ENCODE peak calls at places on chromosomes 1 and 21, in six cellular contexts. One of them, this sample, is unnamed.

GRCh38 chr1:226519741-226520598 is 28.6 kb upstream of the STUM start:
- DNase-seq in lower lobe of right lung: no peak
- DNase-seq in uterus: no peak
- DNase-seq in cardiac fibroblast: no peak
- DNase-seq in neural progenitor cell: peak
- DNase-seq in tibial artery: no peak
- DNase-seq in this sample: no peak

GRCh38 chr1:167563579-167564246 is 10.2 kb upstream of the CREG1 start:
- DNase-seq in lower lobe of right lung: peak
- DNase-seq in uterus: no peak
- DNase-seq in neural progenitor cell: no peak
- DNase-seq in cardiac fibroblast: no peak
- DNase-seq in tibial artery: peak
- DNase-seq in this sample: no peak

GRCh38 chr1:108590947-108591346 is 31.0 kb downstream of the EEIG2 start:
- DNase-seq in lower lobe of right lung: no peak
- DNase-seq in uterus: peak
- DNase-seq in cardiac fibroblast: peak
- DNase-seq in neural progenitor cell: no peak
- DNase-seq in tibial artery: no peak
- DNase-seq in this sample: no peak

GRCh38 chr1:37705399-37705798 is 13.1 kb downstream of the CDCA8 start:
- DNase-seq in uterus: no peak
- DNase-seq in tibial artery: no peak
- DNase-seq in neural progenitor cell: no peak
- DNase-seq in lower lobe of right lung: no peak
- DNase-seq in cardiac fibroblast: no peak
- DNase-seq in this sample: no peak

GRCh38 chr21:16424331-16424749 is 694.6 kb downstream of the USP25 start:
- DNase-seq in uterus: no peak
- DNase-seq in tibial artery: no peak
- DNase-seq in lower lobe of right lung: no peak
- DNase-seq in neural progenitor cell: no peak
- DNase-seq in cardiac fibroblast: peak
- DNase-seq in this sample: no peak

GRCh38 chr1:75791022-75791421 is 5.0 kb downstream of the RABGGTB start:
- DNase-seq in tibial artery: no peak
- DNase-seq in cardiac fibroblast: peak
- DNase-seq in lower lobe of right lung: no peak
- DNase-seq in neural progenitor cell: no peak
- DNase-seq in uterus: no peak
- DNase-seq in this sample: no peak

GRCh38 chr1:232667781-232668101 is 37.8 kb upstream of the SIPA1L2 start:
- DNase-seq in cardiac fibroblast: no peak
- DNase-seq in tibial artery: no peak
- DNase-seq in uterus: no peak
- DNase-seq in lower lobe of right lung: no peak
- DNase-seq in neural progenitor cell: no peak
- DNase-seq in this sample: no peak

GRCh38 chr1:224273651-224274050 is 56.3 kb downstream of the NVL start:
- DNase-seq in uterus: no peak
- DNase-seq in lower lobe of right lung: no peak
- DNase-seq in neural progenitor cell: no peak
- DNase-seq in cardiac fibroblast: peak
- DNase-seq in tibial artery: no peak
- DNase-seq in this sample: no peak

GRCh38 chr21:26124896-26125295 is 45.7 kb downstream of the APP start:
- DNase-seq in uterus: no peak
- DNase-seq in cardiac fibroblast: no peak
- DNase-seq in lower lobe of right lung: no peak
- DNase-seq in neural progenitor cell: no peak
- DNase-seq in tibial artery: no peak
- DNase-seq in this sample: no peak

GRCh38 chr21:45154511-45155508 is 80.4 kb downstream of the ADARB1 start:
- DNase-seq in neural progenitor cell: no peak
- DNase-seq in cardiac fibroblast: peak
- DNase-seq in uterus: no peak
- DNase-seq in tibial artery: no peak
- DNase-seq in lower lobe of right lung: no peak
- DNase-seq in this sample: no peak

GRCh38 chr1:109929170-109929569 is 18.5 kb downstream of the CSF1 start:
- DNase-seq in lower lobe of right lung: no peak
- DNase-seq in neural progenitor cell: no peak
- DNase-seq in tibial artery: no peak
- DNase-seq in uterus: no peak
- DNase-seq in cardiac fibroblast: no peak
- DNase-seq in this sample: no peak

GRCh38 chr1:50978144-50978851 is 8.3 kb downstream of the CDKN2C start:
- DNase-seq in lower lobe of right lung: peak
- DNase-seq in tibial artery: peak
- DNase-seq in cardiac fibroblast: peak
- DNase-seq in neural progenitor cell: peak
- DNase-seq in uterus: peak
- DNase-seq in this sample: peak

GRCh38 chr1:187689137-187689536 is 860.4 kb downstream of the PLA2G4A start:
- DNase-seq in lower lobe of right lung: no peak
- DNase-seq in neural progenitor cell: no peak
- DNase-seq in cardiac fibroblast: peak
- DNase-seq in uterus: no peak
- DNase-seq in tibial artery: no peak
- DNase-seq in this sample: no peak

GRCh38 chr1:31755197-31755611 is 8.9 kb downstream of the ADGRB2 start:
- DNase-seq in cardiac fibroblast: no peak
- DNase-seq in lower lobe of right lung: no peak
- DNase-seq in neural progenitor cell: no peak
- DNase-seq in tibial artery: no peak
- DNase-seq in uterus: no peak
- DNase-seq in this sample: no peak

GRCh38 chr1:21707086-21707840 is 38.1 kb upstream of the RAP1GAP start:
- DNase-seq in tibial artery: no peak
- DNase-seq in cardiac fibroblast: peak
- DNase-seq in neural progenitor cell: no peak
- DNase-seq in uterus: no peak
- DNase-seq in lower lobe of right lung: no peak
- DNase-seq in this sample: no peak

GRCh38 chr1:111420377-111420776 is 7.2 kb downstream of the OVGP1 start:
- DNase-seq in cardiac fibroblast: no peak
- DNase-seq in neural progenitor cell: no peak
- DNase-seq in uterus: no peak
- DNase-seq in lower lobe of right lung: no peak
- DNase-seq in tibial artery: no peak
- DNase-seq in this sample: no peak

GRCh38 chr21:31406510-31406909 is 62.4 kb upstream of the TIAM1 start:
- DNase-seq in neural progenitor cell: no peak
- DNase-seq in tibial artery: no peak
- DNase-seq in lower lobe of right lung: no peak
- DNase-seq in uterus: no peak
- DNase-seq in cardiac fibroblast: no peak
- DNase-seq in this sample: no peak

GRCh38 chr1:195278644-195279043 is 1329.6 kb downstream of the KCNT2 start:
- DNase-seq in lower lobe of right lung: no peak
- DNase-seq in tibial artery: no peak
- DNase-seq in neural progenitor cell: no peak
- DNase-seq in uterus: no peak
- DNase-seq in cardiac fibroblast: no peak
- DNase-seq in this sample: no peak

GRCh38 chr1:4219111-4219510 is 319.0 kb upstream of the C1orf174 start:
- DNase-seq in cardiac fibroblast: no peak
- DNase-seq in lower lobe of right lung: no peak
- DNase-seq in neural progenitor cell: no peak
- DNase-seq in tibial artery: no peak
- DNase-seq in uterus: no peak
- DNase-seq in this sample: no peak

GRCh38 chr21:15065381-15066230 is 806 bp upstream of the NRIP1 start:
- DNase-seq in neural progenitor cell: peak
- DNase-seq in tibial artery: peak
- DNase-seq in lower lobe of right lung: peak
- DNase-seq in uterus: peak
- DNase-seq in cardiac fibroblast: peak
- DNase-seq in this sample: peak

GRCh38 chr1:26582836-26583460 is 53.4 kb downstream of the RPS6KA1 start:
- DNase-seq in neural progenitor cell: no peak
- DNase-seq in tibial artery: peak
- DNase-seq in cardiac fibroblast: peak
- DNase-seq in lower lobe of right lung: peak
- DNase-seq in uterus: no peak
- DNase-seq in this sample: no peak

GRCh38 chr1:189226779-189227178 is 1250.9 kb downstream of the BRINP3 start:
- DNase-seq in uterus: no peak
- DNase-seq in tibial artery: no peak
- DNase-seq in cardiac fibroblast: no peak
- DNase-seq in neural progenitor cell: no peak
- DNase-seq in lower lobe of right lung: no peak
- DNase-seq in this sample: no peak

GRCh38 chr1:228809621-228810313 is 74.5 kb downstream of the RHOU start:
- DNase-seq in neural progenitor cell: no peak
- DNase-seq in lower lobe of right lung: peak
- DNase-seq in cardiac fibroblast: no peak
- DNase-seq in tibial artery: no peak
- DNase-seq in uterus: no peak
- DNase-seq in this sample: peak

GRCh38 chr1:23634840-23635642 is 56.6 kb upstream of the RPL11 start:
- DNase-seq in neural progenitor cell: peak
- DNase-seq in uterus: peak
- DNase-seq in lower lobe of right lung: no peak
- DNase-seq in tibial artery: peak
- DNase-seq in cardiac fibroblast: peak
- DNase-seq in this sample: peak

GRCh38 chr1:91596474-91596873 is 95.8 kb downstream of the CDC7 start:
- DNase-seq in uterus: no peak
- DNase-seq in cardiac fibroblast: peak
- DNase-seq in neural progenitor cell: no peak
- DNase-seq in tibial artery: no peak
- DNase-seq in lower lobe of right lung: no peak
- DNase-seq in this sample: no peak

GRCh38 chr1:44635439-44635838 is 38.8 kb downstream of the TMEM53 start:
- DNase-seq in cardiac fibroblast: no peak
- DNase-seq in tibial artery: no peak
- DNase-seq in uterus: no peak
- DNase-seq in lower lobe of right lung: no peak
- DNase-seq in neural progenitor cell: no peak
- DNase-seq in this sample: no peak

GRCh38 chr1:27571439-27572018 is 32.4 kb downstream of the AHDC1 start:
- DNase-seq in lower lobe of right lung: no peak
- DNase-seq in cardiac fibroblast: no peak
- DNase-seq in neural progenitor cell: peak
- DNase-seq in uterus: peak
- DNase-seq in tibial artery: no peak
- DNase-seq in this sample: no peak

GRCh38 chr1:156523801-156524480 is 23.4 kb upstream of the MEF2D start:
- DNase-seq in uterus: no peak
- DNase-seq in neural progenitor cell: no peak
- DNase-seq in lower lobe of right lung: no peak
- DNase-seq in tibial artery: no peak
- DNase-seq in cardiac fibroblast: no peak
- DNase-seq in this sample: no peak

GRCh38 chr1:156527584-156527983 is 27.0 kb upstream of the MEF2D start:
- DNase-seq in lower lobe of right lung: no peak
- DNase-seq in uterus: no peak
- DNase-seq in cardiac fibroblast: no peak
- DNase-seq in tibial artery: no peak
- DNase-seq in neural progenitor cell: no peak
- DNase-seq in this sample: no peak

GRCh38 chr1:156524985-156525590 is 24.5 kb upstream of the MEF2D start:
- DNase-seq in neural progenitor cell: no peak
- DNase-seq in tibial artery: no peak
- DNase-seq in cardiac fibroblast: no peak
- DNase-seq in lower lobe of right lung: no peak
- DNase-seq in uterus: no peak
- DNase-seq in this sample: no peak

GRCh38 chr1:156524481-156524869 is 23.9 kb upstream of the MEF2D start:
- DNase-seq in uterus: no peak
- DNase-seq in neural progenitor cell: no peak
- DNase-seq in tibial artery: no peak
- DNase-seq in lower lobe of right lung: no peak
- DNase-seq in cardiac fibroblast: no peak
- DNase-seq in this sample: no peak

GRCh38 chr1:156525856-156526479 is 25.4 kb upstream of the MEF2D start:
- DNase-seq in tibial artery: no peak
- DNase-seq in uterus: no peak
- DNase-seq in neural progenitor cell: no peak
- DNase-seq in cardiac fibroblast: no peak
- DNase-seq in lower lobe of right lung: no peak
- DNase-seq in this sample: no peak
- H3K4me3 ChIP-seq in tibial artery: no peak
- H3K4me3 ChIP-seq in uterus: no peak
- H3K4me3 ChIP-seq in neural progenitor cell: no peak
- H3K4me3 ChIP-seq in cardiac fibroblast: no peak
- H3K4me3 ChIP-seq in lower lobe of right lung: no peak
- H3K4me3 ChIP-seq in this sample: no peak

DNA sequence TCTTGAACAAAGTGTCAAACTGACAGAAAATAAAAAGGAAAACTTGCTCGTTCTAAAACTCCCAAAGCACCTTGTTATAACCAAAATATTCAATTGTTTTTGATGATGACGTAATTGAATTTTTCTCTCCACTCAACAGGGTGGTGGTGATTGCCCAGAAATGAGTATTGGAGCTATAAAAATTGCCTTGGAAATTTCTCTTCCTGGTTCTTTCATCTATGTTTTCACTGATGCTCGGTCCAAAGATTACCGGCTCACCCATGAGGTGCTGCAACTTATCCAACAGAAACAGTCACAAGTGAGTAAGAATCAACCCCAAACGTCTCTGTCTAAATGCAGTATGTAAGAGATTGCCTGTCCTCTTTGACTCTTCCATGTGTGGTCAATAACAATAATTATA is 130.1 kb downstream of the HMCN1 start:
- DNase-seq in uterus: no peak
- DNase-seq in lower lobe of right lung: no peak
- DNase-seq in neural progenitor cell: no peak
- DNase-seq in tibial artery: no peak
- DNase-seq in cardiac fibroblast: peak
- DNase-seq in this sample: no peak
- H3K4me3 ChIP-seq in uterus: no peak
- H3K4me3 ChIP-seq in lower lobe of right lung: no peak
- H3K4me3 ChIP-seq in neural progenitor cell: no peak
- H3K4me3 ChIP-seq in tibial artery: no peak
- H3K4me3 ChIP-seq in cardiac fibroblast: no peak
- H3K4me3 ChIP-seq in this sample: no peak

GRCh38 chr1:200896571-200897187 is 2.0 kb downstream of the INAVA start:
- DNase-seq in lower lobe of right lung: peak
- DNase-seq in tibial artery: no peak
- DNase-seq in cardiac fibroblast: peak
- DNase-seq in neural progenitor cell: no peak
- DNase-seq in uterus: no peak
- DNase-seq in this sample: peak
- H3K4me3 ChIP-seq in lower lobe of right lung: peak
- H3K4me3 ChIP-seq in tibial artery: no peak
- H3K4me3 ChIP-seq in cardiac fibroblast: no peak
- H3K4me3 ChIP-seq in neural progenitor cell: no peak
- H3K4me3 ChIP-seq in uterus: no peak
- H3K4me3 ChIP-seq in this sample: no peak

DNA sequence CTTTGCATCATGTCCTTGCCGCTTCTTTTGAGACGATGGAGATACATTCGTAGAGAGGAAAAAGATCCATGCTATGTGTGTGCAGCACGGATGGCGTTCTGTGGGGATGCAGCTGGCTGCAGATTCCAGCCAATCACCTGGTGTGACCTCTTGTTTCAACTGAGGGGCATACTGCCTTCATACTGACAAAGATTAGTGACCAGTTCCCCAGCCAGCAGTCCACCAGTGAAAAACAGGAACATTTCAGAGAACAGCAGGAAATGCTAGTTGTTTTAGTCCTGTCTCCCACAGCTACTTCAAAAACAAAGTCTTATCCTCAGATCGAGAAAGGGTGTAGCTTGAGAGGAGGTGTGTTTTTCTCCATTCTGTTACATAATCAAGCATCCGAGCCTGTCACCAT is 255.7 kb upstream of the FMN2 start:
- DNase-seq in tibial artery: no peak
- DNase-seq in cardiac fibroblast: no peak
- DNase-seq in uterus: no peak
- DNase-seq in neural progenitor cell: no peak
- DNase-seq in lower lobe of right lung: no peak
- DNase-seq in this sample: no peak
- H3K4me3 ChIP-seq in tibial artery: no peak
- H3K4me3 ChIP-seq in cardiac fibroblast: no peak
- H3K4me3 ChIP-seq in uterus: no peak
- H3K4me3 ChIP-seq in neural progenitor cell: no peak
- H3K4me3 ChIP-seq in lower lobe of right lung: no peak
- H3K4me3 ChIP-seq in this sample: no peak

This sample was measured in mucosa of descending colon.